ENCODE peak calls at places on chromosomes 6 and 20, in six cellular contexts. J, T, A, E, K and R are unnamed samples.

GRCh38 chr6:135488023-135488422 is 9.5 kb downstream of the AHI1 start:
- DNase-seq in T (no peak), K (no peak), J (no peak), E (no peak), A (no peak), R (no peak)

GRCh38 chr6:158646023-158646888 is 1.7 kb upstream of the DYNLT1 start:
- DNase-seq in E (peak; percentile 44), K (no peak), A (no peak), J (no peak), T (no peak), R (peak; percentile 92)

GRCh38 chr6:49923826-49924225 is 40.1 kb downstream of the DEFB114 start:
- DNase-seq in T (no peak), K (no peak), J (no peak), E (no peak), A (no peak), R (no peak)

GRCh38 chr6:139239137-139239536 is 52.7 kb downstream of the TXLNB start:
- DNase-seq in J (no peak), E (no peak), K (no peak), T (no peak), A (no peak), R (no peak)

GRCh38 chr6:72911463-72912153 is 289.7 kb downstream of the KCNQ5 start:
- DNase-seq in A (no peak), K (no peak), E (no peak), J (no peak), T (no peak), R (no peak)

GRCh38 chr6:55209059-55209458 is 34.7 kb downstream of the HCRTR2 start:
- DNase-seq in A (no peak), E (no peak), K (no peak), J (no peak), T (no peak), R (no peak)

GRCh38 chr6:170235726-170236125 is 55.2 kb downstream of the DLL1 start:
- DNase-seq in K (no peak), E (no peak), J (no peak), T (no peak), A (no peak), R (no peak)

GRCh38 chr6:113854531-113855499 is 2.3 kb upstream of the MARCKS start:
- DNase-seq in T (peak; percentile 86), E (peak; percentile 82), A (peak; percentile 45), J (peak; percentile 41), K (peak; percentile 70), R (peak; percentile 68)

GRCh38 chr20:38700926-38701325 is 23.4 kb upstream of the SLC32A1 start:
- DNase-seq in K (no peak), T (no peak), J (no peak), E (peak; percentile 46), A (no peak), R (no peak)

GRCh38 chr6:14792118-14792955 is 453.5 kb upstream of the JARID2 start:
- DNase-seq in J (no peak), K (no peak), T (no peak), A (no peak), E (no peak), R (no peak)

GRCh38 chr6:66496659-66497058 is 789.6 kb upstream of the EYS start:
- DNase-seq in K (no peak), T (no peak), E (no peak), A (peak; percentile 70), J (no peak), R (no peak)

GRCh38 chr6:166106076-166106686 is 61.5 kb downstream of the TBXT start:
- DNase-seq in T (peak; percentile 53), J (peak; percentile 47), E (no peak), K (peak; percentile 63), A (peak; percentile 93), R (no peak)